ENCODE peak calls at places on chromosome 15, in five cellular contexts. H, A, X, I and C are unnamed samples.
A peak's percentile ranks its signal among the peaks of the same experiment; 100 is the strongest.

GRCh38 chr15:70268698-70269251 is 171.1 kb upstream of the TLE3 start:
- DNase-seq in A (no peak), H (no peak), I (no peak), X (no peak), C (no peak)

GRCh38 chr15:40858706-40859105 is 14.9 kb downstream of the SPINT1 start:
- DNase-seq in H (no peak), X (no peak), I (no peak), A (no peak), C (no peak)

GRCh38 chr15:66838671-66839239 is 136.7 kb downstream of the SMAD6 start:
- DNase-seq in I (no peak), H (no peak), A (no peak), X (no peak), C (no peak)

GRCh38 chr15:38102972-38103371 is 149.7 kb upstream of the SPRED1 start:
- DNase-seq in A (no peak), H (no peak), X (no peak), I (no peak), C (no peak)

GRCh38 chr15:91984006-91984405 is 130.5 kb downstream of the SLCO3A1 start:
- DNase-seq in H (no peak), I (no peak), A (no peak), X (no peak), C (no peak)

GRCh38 chr15:50009634-50010033 is 109.4 kb downstream of the ATP8B4 start:
- DNase-seq in I (no peak), H (no peak), X (no peak), A (no peak), C (no peak)

GRCh38 chr15:43382310-43382709 is 11.4 kb downstream of the TUBGCP4 start:
- DNase-seq in A (no peak), I (no peak), H (no peak), X (no peak), C (no peak)

GRCh38 chr15:36605626-36606263 is 26.3 kb downstream of the CDIN1 start:
- DNase-seq in H (no peak), I (no peak), X (peak; percentile 53), A (no peak), C (no peak)

GRCh38 chr15:57376695-57377477 is 581 bp downstream of the CGNL1 start:
- DNase-seq in H (no peak), I (no peak), X (no peak), A (no peak), C (peak; percentile 26)

GRCh38 chr15:88015228-88015860 is 241.2 kb downstream of the NTRK3 start:
- DNase-seq in A (no peak), H (no peak), X (no peak), I (no peak), C (no peak)